ENCODE peak calls at places on chromosomes 1 and 21, in six cellular contexts. R is NT2/D1, O is neuronal stem cell, M is MM.1S, A is mammary epithelial cell, F is fibroblast of lung. C is an unnamed sample.

GRCh38 chr1:113169591-113169990 is 96.6 kb downstream of the LRIG2 start:
- DNase-seq in R (peak), O (no peak), M (no peak), A (no peak), F (no peak), C (no peak)

GRCh38 chr1:15008783-15009709 is 144.5 kb upstream of the TMEM51 start:
- DNase-seq in R (peak), O (no peak), M (no peak), A (no peak), F (peak), C (no peak)

GRCh38 chr1:230204852-230205251 is 137.8 kb downstream of the GALNT2 start:
- DNase-seq in R (no peak), O (no peak), M (no peak), A (no peak), F (peak), C (no peak)

GRCh38 chr1:107870691-107871090 is 94.3 kb downstream of the VAV3 start:
- DNase-seq in R (no peak), O (no peak), M (no peak), A (peak), F (peak), C (no peak)

GRCh38 chr1:44862829-44863406 is 19.9 kb upstream of the PTCH2 start:
- DNase-seq in R (no peak), O (no peak), M (peak), A (no peak), F (peak), C (no peak)

GRCh38 chr1:162374406-162374805 is 2.2 kb downstream of the SPATA46 start:
- DNase-seq in R (no peak), O (no peak), M (no peak), A (no peak), F (no peak), C (no peak)

GRCh38 chr1:153100241-153100640 is 5.9 kb upstream of the SPRR2E start:
- DNase-seq in R (no peak), O (no peak), M (peak), A (peak), F (peak), C (no peak)

GRCh38 chr1:6348511-6349191 is 44.9 kb downstream of the ACOT7 start:
- DNase-seq in R (no peak), O (no peak), M (no peak), A (peak), F (peak), C (peak)

GRCh38 chr1:206439205-206439604 is 31.1 kb upstream of the IKBKE start:
- DNase-seq in R (no peak), O (no peak), M (no peak), A (no peak), F (no peak), C (no peak)

GRCh38 chr1:38608202-38608864 is 251.2 kb downstream of the RRAGC start:
- DNase-seq in R (peak), O (peak), M (no peak), A (no peak), F (peak), C (peak)

GRCh38 chr1:161119017-161119378 is 1.1 kb downstream of the NIT1 start:
- DNase-seq in R (no peak), O (no peak), M (no peak), A (peak), F (no peak), C (peak)

GRCh38 chr1:99731384-99731783 is 35.1 kb downstream of the FRRS1 start:
- DNase-seq in R (no peak), O (no peak), M (no peak), A (no peak), F (peak), C (no peak)

DNA sequence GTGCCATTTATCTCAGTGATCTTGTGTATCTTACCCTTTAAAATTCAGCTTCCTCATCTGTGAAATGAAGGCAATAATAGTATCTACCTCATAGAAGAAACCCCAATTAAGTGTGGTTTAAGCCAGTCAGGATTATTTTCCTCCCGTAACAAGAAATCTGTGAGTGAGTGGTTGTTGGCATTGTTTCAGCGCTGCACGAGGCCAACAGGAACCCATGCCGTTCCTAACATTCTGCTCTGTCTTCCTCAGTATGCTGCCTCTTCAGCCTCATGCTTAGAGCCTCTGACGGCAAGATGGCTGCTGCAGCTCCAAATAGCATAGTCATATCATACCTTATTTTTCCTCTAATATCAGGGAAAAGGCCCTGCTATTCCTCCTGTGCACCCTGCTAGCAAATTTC is 289.7 kb downstream of the TM2D1 start:
- DNase-seq in R (no peak), O (no peak), M (no peak), A (no peak), F (no peak), C (no peak)
- H3K9ac ChIP-seq in R (no peak), O (no peak), M (no peak), A (no peak), F (no peak), C (no peak)

DNA sequence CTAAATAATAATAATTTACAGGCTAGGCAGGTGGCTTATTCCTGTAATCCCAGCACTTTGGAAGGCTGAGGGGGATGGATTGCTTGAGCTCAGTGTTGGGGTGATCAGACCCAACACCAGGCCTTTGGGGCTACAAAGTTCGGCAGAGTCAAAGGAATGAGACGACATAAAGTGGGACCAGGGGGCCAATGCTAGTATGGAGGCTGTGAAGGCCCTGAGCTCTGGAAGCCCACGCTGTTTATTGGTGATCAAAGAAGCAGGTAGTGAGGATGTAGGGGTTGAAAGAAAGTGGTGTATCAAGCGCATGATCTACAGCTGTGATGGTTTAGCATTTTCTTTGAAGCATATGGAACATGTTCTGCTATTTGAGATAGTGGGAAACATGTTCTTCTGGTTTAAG is 5.6 kb downstream of the BTBD8 start:
- DNase-seq in R (no peak), O (no peak), M (no peak), A (peak), F (no peak), C (peak)
- H3K9ac ChIP-seq in R (no peak), O (no peak), M (no peak), A (no peak), F (no peak), C (no peak)

GRCh38 chr1:205239078-205239477 is 11.3 kb downstream of the TMCC2 start:
- DNase-seq in R (no peak), O (no peak), M (no peak), A (no peak), F (no peak), C (no peak)

GRCh38 chr1:205241366-205242030 is 13.8 kb downstream of the TMCC2 start:
- DNase-seq in R (no peak), O (no peak), M (no peak), A (no peak), F (no peak), C (no peak)

GRCh38 chr1:205237526-205238484 is 10.1 kb downstream of the TMCC2 start:
- DNase-seq in R (no peak), O (no peak), M (peak), A (no peak), F (no peak), C (no peak)

GRCh38 chr1:205240569-205240968 is 12.8 kb downstream of the TMCC2 start:
- DNase-seq in R (no peak), O (no peak), M (no peak), A (no peak), F (no peak), C (no peak)

GRCh38 chr1:205240118-205240517 is 12.4 kb downstream of the TMCC2 start:
- DNase-seq in R (no peak), O (no peak), M (no peak), A (no peak), F (no peak), C (no peak)
- H3K9ac ChIP-seq in R (no peak), O (no peak), M (no peak), A (no peak), F (no peak), C (no peak)

DNA sequence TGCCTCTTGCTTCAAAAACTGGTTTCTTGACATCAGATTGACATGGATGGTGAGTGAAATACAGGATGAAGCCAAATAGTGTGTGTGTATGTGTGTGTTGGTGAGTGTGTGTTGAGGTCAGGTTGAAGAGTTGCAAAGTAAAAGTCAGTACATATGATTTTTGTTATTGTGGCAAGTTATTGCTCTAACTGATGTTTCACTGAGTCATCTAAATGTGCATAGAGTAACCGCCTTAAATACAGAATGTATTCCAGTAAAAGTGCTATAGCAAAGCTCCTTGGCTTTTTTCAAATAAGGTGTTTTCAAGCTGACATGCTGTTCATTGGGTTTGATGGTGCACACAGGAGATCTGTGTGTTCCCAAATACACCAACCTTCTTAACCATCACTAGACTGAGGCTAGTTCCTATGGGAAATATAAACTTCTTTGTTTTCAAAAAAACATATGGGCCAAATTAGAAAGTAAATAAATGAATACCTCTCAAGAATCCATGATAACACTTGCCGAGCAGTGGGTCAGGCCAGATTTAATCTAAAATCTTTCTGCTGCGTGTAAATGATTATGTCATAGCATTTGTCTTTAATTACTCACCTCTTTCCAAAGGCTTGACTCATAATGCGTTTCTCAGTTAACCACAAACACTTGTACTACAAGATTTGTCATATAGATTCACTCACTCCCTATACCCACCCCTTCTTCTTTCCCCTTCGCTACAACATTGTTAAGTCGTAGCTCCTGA is 151.1 kb downstream of the LYPLAL1 start:
- DNase-seq in R (no peak), O (no peak), M (no peak), A (peak), F (peak), C (no peak)
- H3K9ac ChIP-seq in R (no peak), O (no peak), M (no peak), A (no peak), F (no peak), C (no peak)

DNA sequence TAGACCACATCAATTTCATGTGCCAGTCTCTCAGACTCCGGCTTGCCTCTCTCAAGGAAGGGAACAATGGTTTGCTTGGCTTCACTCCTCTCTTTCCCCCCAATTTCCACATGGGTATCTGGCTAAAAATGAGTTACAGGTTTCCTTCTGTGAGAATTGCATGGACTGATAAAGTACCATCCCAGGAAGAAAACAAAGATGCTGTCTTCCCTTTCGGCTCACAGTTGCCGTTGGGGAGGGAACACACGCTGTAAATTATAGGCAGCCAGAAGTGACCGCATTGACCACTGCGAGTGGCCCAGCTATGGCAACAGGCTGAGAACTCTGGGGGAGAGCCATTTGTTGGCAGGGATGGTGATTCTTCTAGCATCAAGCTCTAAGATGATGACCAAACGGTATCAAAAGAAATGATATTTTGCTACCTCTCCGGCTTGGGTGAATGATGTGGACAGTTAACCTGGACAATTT is 2.8 kb downstream of the RUNX1 start:
- DNase-seq in R (no peak), O (no peak), M (no peak), A (no peak), F (no peak), C (no peak)
- H3K9ac ChIP-seq in R (no peak), O (no peak), M (no peak), A (peak), F (no peak), C (peak)

GRCh38 chr1:1314237-1314586 is 5.8 kb downstream of the PUSL1 start:
- DNase-seq in R (no peak), O (no peak), M (no peak), A (no peak), F (no peak), C (no peak)

GRCh38 chr1:1313500-1314236 is 5.3 kb downstream of the PUSL1 start:
- DNase-seq in R (no peak), O (no peak), M (no peak), A (no peak), F (no peak), C (no peak)

GRCh38 chr1:1312450-1313314 is 4.3 kb downstream of the PUSL1 start:
- DNase-seq in R (no peak), O (no peak), M (no peak), A (no peak), F (no peak), C (no peak)

GRCh38 chr1:1315435-1315901 is 7.1 kb downstream of the PUSL1 start:
- DNase-seq in R (no peak), O (no peak), M (no peak), A (no peak), F (no peak), C (no peak)

GRCh38 chr1:1314678-1315335 is 6.4 kb downstream of the PUSL1 start:
- DNase-seq in R (no peak), O (no peak), M (no peak), A (no peak), F (no peak), C (no peak)
- H3K9ac ChIP-seq in R (peak), O (peak), M (no peak), A (no peak), F (no peak), C (no peak)

GRCh38 chr21:37916795-37917142 is 512 bp upstream of the KCNJ6 start:
- DNase-seq in R (peak), O (peak), M (no peak), A (no peak), F (no peak), C (no peak)
- H3K9ac ChIP-seq in R (peak), O (no peak), M (no peak), A (no peak), F (peak), C (no peak)

C was measured in DND-41.